ENCODE peak calls at places on chromosomes 5 and 9, in nine cellular contexts. One of them, this sample, is unnamed.

GRCh38 chr5:1332461-1333001 is 12.4 kb downstream of the CLPTM1L start:
- DNase-seq in activated T-cell treated with anti-CD3 and anti-CD28 coated beads for 48 hours: no peak
- DNase-seq in NCI-H510A: no peak
- DNase-seq in kidney tubule cell: no peak
- DNase-seq in activated B cell treated with CpG ODN at 0.5 μM for 24 hours: no peak
- DNase-seq in stimulated activated CD8-positive, alpha-beta memory T cell treated with anti-CD3 and anti-CD28 coated beads, Interleukin-4, amount 100 ng/mL, for 1 hour: no peak
- DNase-seq in fibroblast of the conjunctiva: no peak
- DNase-seq in activated CD4-positive, alpha-beta T cell treated with anti-CD3 and anti-CD28 coated beads, Interleukin-2, amount 50 U/mL, for 4 hours: no peak
- DNase-seq in SIG-M5: no peak
- DNase-seq in this sample: no peak

GRCh38 chr5:147935032-147935431 is 28.7 kb upstream of the C5orf46 start:
- DNase-seq in activated T-cell treated with anti-CD3 and anti-CD28 coated beads for 48 hours: no peak
- DNase-seq in NCI-H510A: no peak
- DNase-seq in kidney tubule cell: peak
- DNase-seq in activated B cell treated with CpG ODN at 0.5 μM for 24 hours: no peak
- DNase-seq in stimulated activated CD8-positive, alpha-beta memory T cell treated with anti-CD3 and anti-CD28 coated beads, Interleukin-4, amount 100 ng/mL, for 1 hour: no peak
- DNase-seq in fibroblast of the conjunctiva: peak
- DNase-seq in activated CD4-positive, alpha-beta T cell treated with anti-CD3 and anti-CD28 coated beads, Interleukin-2, amount 50 U/mL, for 4 hours: no peak
- DNase-seq in SIG-M5: no peak
- DNase-seq in this sample: peak

GRCh38 chr5:66134407-66134843 is 9.7 kb upstream of the SREK1 start:
- DNase-seq in activated T-cell treated with anti-CD3 and anti-CD28 coated beads for 48 hours: no peak
- DNase-seq in NCI-H510A: no peak
- DNase-seq in kidney tubule cell: peak
- DNase-seq in activated B cell treated with CpG ODN at 0.5 μM for 24 hours: no peak
- DNase-seq in stimulated activated CD8-positive, alpha-beta memory T cell treated with anti-CD3 and anti-CD28 coated beads, Interleukin-4, amount 100 ng/mL, for 1 hour: no peak
- DNase-seq in fibroblast of the conjunctiva: no peak
- DNase-seq in activated CD4-positive, alpha-beta T cell treated with anti-CD3 and anti-CD28 coated beads, Interleukin-2, amount 50 U/mL, for 4 hours: no peak
- DNase-seq in SIG-M5: no peak
- DNase-seq in this sample: no peak

GRCh38 chr9:95091971-95092320 is 225.6 kb downstream of the FANCC start:
- DNase-seq in activated T-cell treated with anti-CD3 and anti-CD28 coated beads for 48 hours: no peak
- DNase-seq in NCI-H510A: no peak
- DNase-seq in kidney tubule cell: peak
- DNase-seq in activated B cell treated with CpG ODN at 0.5 μM for 24 hours: no peak
- DNase-seq in stimulated activated CD8-positive, alpha-beta memory T cell treated with anti-CD3 and anti-CD28 coated beads, Interleukin-4, amount 100 ng/mL, for 1 hour: no peak
- DNase-seq in fibroblast of the conjunctiva: no peak
- DNase-seq in activated CD4-positive, alpha-beta T cell treated with anti-CD3 and anti-CD28 coated beads, Interleukin-2, amount 50 U/mL, for 4 hours: no peak
- DNase-seq in SIG-M5: no peak
- DNase-seq in this sample: no peak

GRCh38 chr5:32522429-32523143 is 62.8 kb upstream of the SUB1 start:
- DNase-seq in activated T-cell treated with anti-CD3 and anti-CD28 coated beads for 48 hours: no peak
- DNase-seq in NCI-H510A: no peak
- DNase-seq in kidney tubule cell: no peak
- DNase-seq in activated B cell treated with CpG ODN at 0.5 μM for 24 hours: no peak
- DNase-seq in stimulated activated CD8-positive, alpha-beta memory T cell treated with anti-CD3 and anti-CD28 coated beads, Interleukin-4, amount 100 ng/mL, for 1 hour: no peak
- DNase-seq in fibroblast of the conjunctiva: peak
- DNase-seq in activated CD4-positive, alpha-beta T cell treated with anti-CD3 and anti-CD28 coated beads, Interleukin-2, amount 50 U/mL, for 4 hours: peak
- DNase-seq in SIG-M5: peak
- DNase-seq in this sample: no peak

GRCh38 chr5:154267516-154267915 is 77.0 kb downstream of the GALNT10 start:
- DNase-seq in activated T-cell treated with anti-CD3 and anti-CD28 coated beads for 48 hours: no peak
- DNase-seq in NCI-H510A: no peak
- DNase-seq in kidney tubule cell: peak
- DNase-seq in activated B cell treated with CpG ODN at 0.5 μM for 24 hours: no peak
- DNase-seq in stimulated activated CD8-positive, alpha-beta memory T cell treated with anti-CD3 and anti-CD28 coated beads, Interleukin-4, amount 100 ng/mL, for 1 hour: no peak
- DNase-seq in fibroblast of the conjunctiva: no peak
- DNase-seq in activated CD4-positive, alpha-beta T cell treated with anti-CD3 and anti-CD28 coated beads, Interleukin-2, amount 50 U/mL, for 4 hours: no peak
- DNase-seq in SIG-M5: no peak
- DNase-seq in this sample: no peak

GRCh38 chr9:14027114-14027812 is 286.7 kb downstream of the NFIB start:
- DNase-seq in activated T-cell treated with anti-CD3 and anti-CD28 coated beads for 48 hours: no peak
- DNase-seq in NCI-H510A: peak
- DNase-seq in kidney tubule cell: peak
- DNase-seq in activated B cell treated with CpG ODN at 0.5 μM for 24 hours: no peak
- DNase-seq in stimulated activated CD8-positive, alpha-beta memory T cell treated with anti-CD3 and anti-CD28 coated beads, Interleukin-4, amount 100 ng/mL, for 1 hour: no peak
- DNase-seq in fibroblast of the conjunctiva: no peak
- DNase-seq in activated CD4-positive, alpha-beta T cell treated with anti-CD3 and anti-CD28 coated beads, Interleukin-2, amount 50 U/mL, for 4 hours: no peak
- DNase-seq in SIG-M5: no peak
- DNase-seq in this sample: no peak

GRCh38 chr9:6132650-6133049 is 83.0 kb upstream of the IL33 start:
- DNase-seq in activated T-cell treated with anti-CD3 and anti-CD28 coated beads for 48 hours: no peak
- DNase-seq in NCI-H510A: no peak
- DNase-seq in kidney tubule cell: no peak
- DNase-seq in activated B cell treated with CpG ODN at 0.5 μM for 24 hours: no peak
- DNase-seq in stimulated activated CD8-positive, alpha-beta memory T cell treated with anti-CD3 and anti-CD28 coated beads, Interleukin-4, amount 100 ng/mL, for 1 hour: no peak
- DNase-seq in fibroblast of the conjunctiva: no peak
- DNase-seq in activated CD4-positive, alpha-beta T cell treated with anti-CD3 and anti-CD28 coated beads, Interleukin-2, amount 50 U/mL, for 4 hours: no peak
- DNase-seq in SIG-M5: no peak
- DNase-seq in this sample: no peak